ENCODE peak calls at places on chromosomes 1 and 21, in five cellular contexts. F is fibroblast of lung, V is colonic mucosa, S is astrocyte, W is mesendoderm. O is an unnamed sample.

GRCh38 chr1:221497051-221497450 is 244.8 kb downstream of the DUSP10 start:
- DNase-seq in F (no peak), V (no peak), S (no peak), W (no peak), O (no peak)

GRCh38 chr1:213984387-213985180 is 3.2 kb upstream of the PROX1 start:
- DNase-seq in F (no peak), V (no peak), S (no peak), W (peak), O (peak)

GRCh38 chr1:44643721-44644330 is 30.5 kb downstream of the TMEM53 start:
- DNase-seq in F (peak), V (no peak), S (peak), W (no peak), O (no peak)

GRCh38 chr1:177190308-177190970 is 19.7 kb downstream of the BRINP2 start:
- DNase-seq in F (no peak), V (no peak), S (no peak), W (no peak), O (no peak)

GRCh38 chr1:85544689-85545203 is 35.8 kb upstream of the CCN1 start:
- DNase-seq in F (peak), V (no peak), S (peak), W (peak), O (no peak)

GRCh38 chr1:92804721-92805169 is 19.8 kb upstream of the EVI5 start:
- DNase-seq in F (peak), V (peak), S (peak), W (peak), O (peak)

GRCh38 chr21:25385912-25386474 is 221.3 kb downstream of the MRPL39 start:
- DNase-seq in F (peak), V (no peak), S (peak), W (peak), O (peak)

GRCh38 chr1:20472860-20473711 is 12.9 kb downstream of the CAMK2N1 start:
- DNase-seq in F (peak), V (peak), S (no peak), W (peak), O (peak)

GRCh38 chr1:15991427-15992186 is 12.4 kb upstream of the SRARP start:
- DNase-seq in F (no peak), V (no peak), S (no peak), W (no peak), O (no peak)

GRCh38 chr1:19436716-19437476 is 48.4 kb downstream of the CAPZB start:
- DNase-seq in F (peak), V (peak), S (peak), W (no peak), O (no peak)

GRCh38 chr21:35705888-35706287 is 354.4 kb downstream of the SETD4 start:
- DNase-seq in F (no peak), V (no peak), S (no peak), W (no peak), O (no peak)

GRCh38 chr1:119743776-119744597 is 24.7 kb downstream of the HMGCS2 start:
- DNase-seq in F (peak), V (peak), S (peak), W (peak), O (peak)

DNA sequence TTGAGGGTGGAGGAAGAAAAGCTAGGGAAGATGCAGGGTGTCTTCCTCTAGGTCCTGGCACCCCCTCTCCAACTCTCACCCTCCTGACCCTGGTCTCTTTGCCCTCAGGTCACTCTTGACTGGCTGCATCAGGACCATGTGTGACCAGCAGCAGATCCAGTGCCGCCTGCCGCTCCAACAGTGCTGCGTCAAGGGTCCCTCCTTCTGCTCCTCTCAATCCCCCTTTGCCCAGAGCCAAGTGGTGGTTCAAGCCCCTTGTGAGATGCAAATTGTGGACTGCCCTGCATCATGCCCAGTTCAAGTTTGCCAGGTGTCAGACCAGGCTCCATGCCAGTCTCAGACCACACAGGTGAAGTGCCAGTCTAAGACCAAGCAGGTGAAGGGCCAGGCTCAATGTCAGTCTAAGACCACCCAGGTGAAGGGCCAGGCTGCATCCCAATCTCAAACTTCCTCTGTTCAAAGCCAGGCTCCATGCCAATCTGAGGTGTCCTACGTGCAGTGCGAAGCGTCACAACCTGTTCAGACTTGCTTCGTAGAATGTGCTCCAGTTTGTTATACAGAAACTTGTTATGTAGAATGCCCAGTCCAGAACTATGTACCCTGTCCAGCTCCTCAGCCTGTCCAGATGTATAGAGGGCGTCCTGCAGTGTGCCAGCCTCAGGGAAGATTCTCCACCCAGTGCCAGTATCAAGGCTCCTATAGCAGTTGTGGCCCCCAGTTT is 1.8 kb downstream of the KPRP start:
- DNase-seq in F (no peak), V (no peak), S (no peak), W (no peak), O (no peak)
- H3K9ac ChIP-seq in F (no peak), V (no peak), S (no peak), W (no peak), O (no peak)

DNA sequence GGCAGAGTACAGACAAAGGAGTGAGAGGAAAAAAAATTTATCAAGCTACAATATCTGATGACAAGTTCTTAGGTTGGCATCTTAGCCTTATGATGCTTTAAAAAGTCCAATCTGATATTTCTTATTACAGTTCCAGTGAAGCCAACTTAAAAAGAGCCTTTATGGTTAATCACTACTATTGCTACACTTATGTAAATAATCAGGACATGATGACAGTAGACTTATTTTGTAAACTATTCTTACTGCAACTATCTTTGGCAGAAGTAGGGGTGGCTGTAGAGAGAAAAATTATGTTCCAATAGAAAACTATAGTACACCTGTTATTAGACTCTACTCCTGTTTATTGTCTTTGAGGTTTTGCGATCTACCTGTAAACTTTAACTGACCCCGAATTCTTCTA is 25.8 kb upstream of the NUF2 start:
- DNase-seq in F (no peak), V (no peak), S (no peak), W (no peak), O (no peak)
- H3K9ac ChIP-seq in F (no peak), V (no peak), S (no peak), W (no peak), O (no peak)

GRCh38 chr21:41613421-41613998 is 105.6 kb upstream of the TMPRSS2 start:
- DNase-seq in F (peak), V (no peak), S (no peak), W (no peak), O (no peak)
- H3K9ac ChIP-seq in F (no peak), V (no peak), S (peak), W (no peak), O (no peak)

GRCh38 chr1:89760496-89760895 is 60.3 kb upstream of the LRRC8D start:
- DNase-seq in F (no peak), V (no peak), S (no peak), W (no peak), O (no peak)

GRCh38 chr1:89757532-89757931 is 63.3 kb upstream of the LRRC8D start:
- DNase-seq in F (no peak), V (peak), S (no peak), W (no peak), O (no peak)

GRCh38 chr1:89755593-89755992 is 65.2 kb upstream of the LRRC8D start:
- DNase-seq in F (no peak), V (no peak), S (no peak), W (no peak), O (no peak)

GRCh38 chr1:89759036-89759435 is 61.8 kb upstream of the LRRC8D start:
- DNase-seq in F (peak), V (no peak), S (peak), W (no peak), O (no peak)

DNA sequence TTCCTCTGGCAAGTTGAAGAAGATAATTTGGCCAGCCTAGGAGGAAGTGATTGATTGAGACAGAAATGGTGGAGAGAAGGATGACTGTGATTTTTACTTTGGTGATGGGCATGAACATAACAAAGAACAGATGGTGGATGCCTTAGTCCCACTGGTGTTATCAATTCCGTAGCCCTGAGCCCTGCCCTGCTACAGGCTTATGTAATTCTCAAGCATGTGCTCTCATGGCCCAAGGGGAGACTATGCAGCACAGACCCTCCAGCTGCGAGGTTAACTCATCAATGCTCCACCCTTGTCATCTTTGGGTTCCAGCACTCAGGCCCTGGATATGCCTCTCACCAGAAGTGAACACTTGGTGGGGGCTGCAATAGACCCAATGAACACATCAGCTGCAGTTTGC is 62.7 kb upstream of the LRRC8D start:
- DNase-seq in F (no peak), V (no peak), S (no peak), W (no peak), O (no peak)
- H3K9ac ChIP-seq in F (no peak), V (no peak), S (no peak), W (no peak), O (no peak)

DNA sequence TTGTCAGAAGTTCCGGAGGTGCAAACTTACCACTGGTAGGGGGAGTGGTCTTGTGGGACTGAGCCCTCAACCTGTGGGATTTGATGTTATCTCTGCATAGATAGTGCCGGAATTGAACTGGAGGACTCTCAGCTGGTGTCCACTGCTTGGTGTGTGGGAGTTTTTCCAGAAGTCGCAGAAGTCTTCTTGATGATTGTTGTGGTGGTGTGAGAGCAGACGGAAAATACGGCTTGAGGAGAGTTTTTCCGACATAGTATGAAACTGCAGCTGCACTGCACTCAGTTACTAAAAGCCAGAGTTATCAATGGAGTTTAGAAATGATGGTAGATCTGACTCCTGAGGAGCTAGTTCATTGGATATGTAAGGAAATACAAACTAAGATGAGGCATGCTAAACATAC is 14.9 kb downstream of the RGS5 start:
- DNase-seq in F (no peak), V (no peak), S (no peak), W (no peak), O (no peak)
- H3K9ac ChIP-seq in F (no peak), V (no peak), S (no peak), W (no peak), O (no peak)

O was measured in neural progenitor cell.